ENCODE peak calls at places on chromosomes 3 and 15, in five cellular contexts. X, E, Z, S and M are unnamed samples.

GRCh38 chr15:79994651-79995050 is 23.7 kb upstream of the BCL2A1 start:
- DNase-seq in X (peak), E (no peak), Z (no peak), S (no peak), M (no peak)

GRCh38 chr3:100060685-100061484 is 53.4 kb downstream of the FILIP1L start:
- DNase-seq in X (no peak), E (peak), Z (no peak), S (no peak), M (no peak)

GRCh38 chr3:104596054-104596453 is 770.7 kb upstream of the ALCAM start:
- DNase-seq in X (no peak), E (no peak), Z (no peak), S (no peak), M (no peak)

GRCh38 chr15:80093854-80094418 is 34.5 kb downstream of the ZFAND6 start:
- DNase-seq in X (peak), E (peak), Z (no peak), S (no peak), M (peak)

GRCh38 chr3:81492048-81492447 is 269.4 kb downstream of the GBE1 start:
- DNase-seq in X (no peak), E (no peak), Z (no peak), S (no peak), M (no peak)

GRCh38 chr3:108590443-108590842 is 921 bp downstream of the DZIP3 start:
- DNase-seq in X (no peak), E (no peak), Z (no peak), S (peak), M (peak)

GRCh38 chr15:59229453-59229852 is 22.8 kb downstream of the LDHAL6B start:
- DNase-seq in X (no peak), E (no peak), Z (no peak), S (no peak), M (no peak)

GRCh38 chr3:63818282-63819150 is 583 bp upstream of the C3orf49 start:
- DNase-seq in X (peak), E (peak), Z (peak), S (peak), M (peak)

GRCh38 chr15:78880242-78880533 is 7.5 kb downstream of the MORF4L1 start:
- DNase-seq in X (no peak), E (no peak), Z (no peak), S (no peak), M (no peak)

GRCh38 chr3:61560452-61561373 is 658 bp upstream of the PTPRG start:
- DNase-seq in X (peak), E (no peak), Z (no peak), S (peak), M (peak)

GRCh38 chr3:67605377-67605776 is 49.0 kb downstream of the SUCLG2 start:
- DNase-seq in X (peak), E (no peak), Z (no peak), S (no peak), M (peak)

GRCh38 chr3:114080201-114080600 is 23.7 kb downstream of the QTRT2 start:
- DNase-seq in X (no peak), E (no peak), Z (no peak), S (no peak), M (no peak)

GRCh38 chr15:40137011-40137906 is 23.6 kb upstream of the BUB1B start:
- DNase-seq in X (no peak), E (no peak), Z (no peak), S (no peak), M (peak)

GRCh38 chr15:74540135-74540760 is 772 bp upstream of the ARID3B start:
- DNase-seq in X (no peak), E (no peak), Z (no peak), S (peak), M (peak)

GRCh38 chr3:191412764-191413163 is 48.2 kb upstream of the PYDC2 start:
- DNase-seq in X (no peak), E (no peak), Z (no peak), S (no peak), M (peak)

GRCh38 chr3:125072310-125072709 is 16.5 kb upstream of the HEG1 start:
- DNase-seq in X (no peak), E (no peak), Z (no peak), S (no peak), M (no peak)

GRCh38 chr3:9500108-9501050 is 53.2 kb downstream of the LHFPL4 start:
- DNase-seq in X (peak), E (peak), Z (no peak), S (peak), M (peak)

GRCh38 chr3:134374791-134375541 is 719 bp upstream of the AMOTL2 start:
- DNase-seq in X (peak), E (no peak), Z (no peak), S (peak), M (peak)

GRCh38 chr3:158771982-158772381 is 29.9 kb upstream of the MFSD1 start:
- DNase-seq in X (no peak), E (no peak), Z (no peak), S (no peak), M (no peak)

GRCh38 chr15:65087411-65087810 is 10.9 kb downstream of the KBTBD13 start:
- DNase-seq in X (no peak), E (no peak), Z (no peak), S (no peak), M (no peak)

GRCh38 chr3:12405432-12406272 is 78.6 kb upstream of the TSEN2 start:
- DNase-seq in X (peak), E (peak), Z (no peak), S (peak), M (no peak)

GRCh38 chr3:27960133-27960532 is 238.0 kb upstream of the EOMES start:
- DNase-seq in X (no peak), E (no peak), Z (no peak), S (no peak), M (no peak)

GRCh38 chr3:189276481-189277190 is 104.9 kb downstream of the TPRG1 start:
- DNase-seq in X (no peak), E (no peak), Z (no peak), S (no peak), M (no peak)

GRCh38 chr15:57306944-57307411 is 69.3 kb upstream of the CGNL1 start:
- DNase-seq in X (no peak), E (no peak), Z (no peak), S (no peak), M (peak)

GRCh38 chr3:14810795-14811661 is 7.7 kb upstream of the FGD5 start:
- DNase-seq in X (no peak), E (no peak), Z (no peak), S (no peak), M (peak)

GRCh38 chr15:63135281-63135680 is 13.6 kb downstream of the LACTB start:
- DNase-seq in X (no peak), E (no peak), Z (no peak), S (no peak), M (no peak)

GRCh38 chr3:60954049-60954448 is 297.2 kb downstream of the FHIT start:
- DNase-seq in X (no peak), E (no peak), Z (no peak), S (no peak), M (no peak)

GRCh38 chr3:43855674-43856299 is 165.0 kb downstream of the ABHD5 start:
- DNase-seq in X (peak), E (no peak), Z (peak), S (peak), M (peak)

GRCh38 chr3:50830451-50830850 is 155.7 kb downstream of the DOCK3 start:
- DNase-seq in X (no peak), E (no peak), Z (no peak), S (no peak), M (no peak)

GRCh38 chr3:49609815-49610214 is 55.5 kb downstream of the BSN start:
- DNase-seq in X (no peak), E (no peak), Z (no peak), S (no peak), M (no peak)

GRCh38 chr3:144549161-144549560 is 577.5 kb downstream of the DIPK2A start:
- DNase-seq in X (no peak), E (no peak), Z (no peak), S (no peak), M (peak)

GRCh38 chr15:86538141-86538540 is 458.5 kb downstream of the AGBL1 start:
- DNase-seq in X (no peak), E (no peak), Z (no peak), S (no peak), M (no peak)

GRCh38 chr3:107598926-107599754 is 76.4 kb downstream of the BBX start:
- DNase-seq in X (peak), E (no peak), Z (peak), S (peak), M (peak)

GRCh38 chr15:71592186-71592585 is 218.2 kb upstream of the NR2E3 start:
- DNase-seq in X (no peak), E (no peak), Z (no peak), S (no peak), M (no peak)

GRCh38 chr3:87595798-87596197 is 319.4 kb upstream of the POU1F1 start:
- DNase-seq in X (no peak), E (no peak), Z (no peak), S (no peak), M (no peak)

GRCh38 chr15:89175617-89176191 is 45.7 kb downstream of the RLBP1 start:
- DNase-seq in X (no peak), E (no peak), Z (no peak), S (no peak), M (no peak)

GRCh38 chr3:119294402-119294888 is 262 bp downstream of the ARHGAP31 start:
- DNase-seq in X (peak), E (no peak), Z (no peak), S (no peak), M (no peak)

GRCh38 chr3:59246719-59247401 is 197.0 kb upstream of the CFAP20DC start:
- DNase-seq in X (no peak), E (no peak), Z (peak), S (no peak), M (no peak)

GRCh38 chr3:144114767-144115166 is 143.1 kb downstream of the DIPK2A start:
- DNase-seq in X (peak), E (no peak), Z (no peak), S (no peak), M (no peak)

GRCh38 chr15:69346112-69346511 is 47.4 kb downstream of the PAQR5 start:
- DNase-seq in X (no peak), E (no peak), Z (no peak), S (no peak), M (no peak)
- TF ChIP-seq JUNB in X (no peak), E (no peak), Z (no peak), S (no peak), M (no peak)

GRCh38 chr3:127485396-127486170 is 105.0 kb downstream of the TPRA1 start:
- DNase-seq in X (no peak), E (no peak), Z (no peak), S (no peak), M (no peak)
- TF ChIP-seq JUNB in X (no peak), E (no peak), Z (no peak), S (no peak), M (no peak)

GRCh38 chr15:41950505-41950904 is 21.9 kb downstream of the EHD4 start:
- DNase-seq in X (no peak), E (no peak), Z (no peak), S (no peak), M (no peak)
- TF ChIP-seq JUNB in X (no peak), E (no peak), Z (no peak), S (no peak), M (no peak)

GRCh38 chr3:194231840-194232832 is 96.2 kb downstream of the HES1 start:
- DNase-seq in X (no peak), E (no peak), Z (no peak), S (no peak), M (peak)
- TF ChIP-seq JUNB in X (no peak), E (no peak), Z (no peak), S (no peak), M (no peak)